ENCODE peak calls at places on chromosomes 1 and 21, in five cellular contexts. Z is AG09309; C is activated T-cell treated with anti-CD3 and anti-CD28 coated beads for 1 hour; X is C1 segment of cervical spinal cord; T is naive thymus-derived CD4-positive, alpha-beta T cell. M is an unnamed sample.

GRCh38 chr21:26389971-26390641 is 183.0 kb downstream of the CYYR1 start:
- DNase-seq in Z (peak; percentile 47), C (no peak), X (no peak), T (no peak), M (no peak)

GRCh38 chr1:108532730-108533129 is 27.2 kb upstream of the EEIG2 start:
- DNase-seq in Z (no peak), C (no peak), X (no peak), T (no peak), M (no peak)

GRCh38 chr1:228035844-228036243 is 29.0 kb downstream of the WNT3A start:
- DNase-seq in Z (no peak), C (no peak), X (no peak), T (no peak), M (no peak)

GRCh38 chr1:58447891-58448290 is 98.6 kb downstream of the OMA1 start:
- DNase-seq in Z (peak; percentile 48), C (no peak), X (no peak), T (no peak), M (no peak)

GRCh38 chr1:207747627-207748492 is 4.0 kb upstream of the CD46 start:
- DNase-seq in Z (no peak), C (no peak), X (no peak), T (no peak), M (no peak)

GRCh38 chr1:51728611-51729155 is 111.8 kb downstream of the OSBPL9 start:
- DNase-seq in Z (no peak), C (no peak), X (no peak), T (no peak), M (no peak)

GRCh38 chr1:76501576-76502219 is 365.6 kb upstream of the ST6GALNAC5 start:
- DNase-seq in Z (no peak), C (no peak), X (no peak), T (no peak), M (no peak)

GRCh38 chr21:33981341-33982101 is 65.9 kb upstream of the ATP5PO start:
- DNase-seq in Z (no peak), C (no peak), X (no peak), T (no peak), M (no peak)

GRCh38 chr1:183432548-183432875 is 14.3 kb upstream of the NMNAT2 start:
- DNase-seq in Z (no peak), C (no peak), X (no peak), T (no peak), M (no peak)

GRCh38 chr21:28100366-28100765 is 892.3 kb downstream of the LTN1 start:
- DNase-seq in Z (no peak), C (no peak), X (no peak), T (no peak), M (no peak)

GRCh38 chr1:245279346-245279745 is 124.6 kb downstream of the KIF26B start:
- DNase-seq in Z (no peak), C (no peak), X (no peak), T (no peak), M (no peak)

GRCh38 chr1:36351222-36351977 is 28.0 kb upstream of the EVA1B start:
- DNase-seq in Z (no peak), C (no peak), X (peak; percentile 18), T (no peak), M (no peak)

GRCh38 chr1:211541715-211542477 is 37.1 kb downstream of the SLC30A1 start:
- DNase-seq in Z (no peak), C (no peak), X (no peak), T (no peak), M (no peak)

GRCh38 chr1:104745875-104746274 is 996.2 kb downstream of the AMY1C start:
- DNase-seq in Z (no peak), C (no peak), X (no peak), T (no peak), M (no peak)

GRCh38 chr1:237864338-237865244 is 26.1 kb downstream of the ZP4 start:
- DNase-seq in Z (no peak), C (no peak), X (peak; percentile 63), T (peak; percentile 12), M (peak; percentile 17)

GRCh38 chr1:83026745-83027144 is 972.2 kb downstream of the TTLL7 start:
- DNase-seq in Z (no peak), C (no peak), X (no peak), T (no peak), M (no peak)

GRCh38 chr1:160795951-160796383 is at the start of gene LY9:
- DNase-seq in Z (no peak), C (peak; percentile 51), X (no peak), T (peak; percentile 28), M (peak; percentile 84)

GRCh38 chr1:7644906-7645750 is 126.0 kb upstream of the VAMP3 start:
- DNase-seq in Z (no peak), C (no peak), X (peak; percentile 69), T (no peak), M (no peak)

M was measured in naive thymus-derived CD8-positive, alpha-beta T cell.